ENCODE peak calls at places on chromosomes 11 and 22, in ten cellular contexts. E, K, W, R, O, J, H, Q, S and Z are unnamed samples.

GRCh38 chr11:85718991-85719807 is 33.2 kb upstream of the CCDC89 start:
- DNase-seq in E (peak; percentile 54), K (no peak), W (peak; percentile 99), R (no peak), O (peak; percentile 85), J (peak; percentile 91), H (peak; percentile 65), Q (no peak), S (no peak), Z (no peak)

GRCh38 chr11:116300252-116300651 is 472.5 kb downstream of the BUD13 start:
- DNase-seq in E (no peak), K (no peak), W (no peak), R (no peak), O (no peak), J (no peak), H (no peak), Q (no peak), S (no peak), Z (no peak)

GRCh38 chr11:128581908-128582307 is 5.5 kb downstream of the ETS1 start:
- DNase-seq in E (no peak), K (no peak), W (no peak), R (no peak), O (no peak), J (no peak), H (no peak), Q (no peak), S (no peak), Z (no peak)

GRCh38 chr22:40410272-40410671 is 39.9 kb downstream of the SGSM3 start:
- DNase-seq in E (no peak), K (no peak), W (no peak), R (no peak), O (no peak), J (no peak), H (no peak), Q (no peak), S (no peak), Z (peak; percentile 81)

GRCh38 chr22:48366591-48366990 is 1461.1 kb downstream of the BRD1 start:
- DNase-seq in E (no peak), K (peak; percentile 3), W (no peak), R (no peak), O (peak; percentile 50), J (no peak), H (no peak), Q (no peak), S (no peak), Z (peak; percentile 64)

GRCh38 chr22:30230787-30231461 is 15.6 kb downstream of the LIF start:
- DNase-seq in E (no peak), K (no peak), W (no peak), R (no peak), O (no peak), J (no peak), H (no peak), Q (no peak), S (no peak), Z (no peak)

GRCh38 chr22:27406389-27406861 is 395.1 kb downstream of the MN1 start:
- DNase-seq in E (no peak), K (no peak), W (no peak), R (no peak), O (no peak), J (no peak), H (no peak), Q (no peak), S (no peak), Z (no peak)

GRCh38 chr11:67489860-67490726 is 7.3 kb downstream of the AIP start:
- DNase-seq in E (no peak), K (no peak), W (no peak), R (no peak), O (peak; percentile 68), J (no peak), H (no peak), Q (no peak), S (peak; percentile 51), Z (no peak)

GRCh38 chr11:57648791-57649735 is 649 bp downstream of the YPEL4 start:
- DNase-seq in E (no peak), K (no peak), W (no peak), R (no peak), O (no peak), J (peak; percentile 38), H (peak; percentile 74), Q (no peak), S (no peak), Z (no peak)

GRCh38 chr11:123562166-123562565 is 92.3 kb downstream of the SCN3B start:
- DNase-seq in E (peak; percentile 40), K (no peak), W (no peak), R (no peak), O (no peak), J (no peak), H (no peak), Q (no peak), S (no peak), Z (no peak)

GRCh38 chr11:92332986-92333385 is 108.4 kb downstream of the FAT3 start:
- DNase-seq in E (no peak), K (no peak), W (peak; percentile 31), R (no peak), O (no peak), J (peak; percentile 7), H (no peak), Q (no peak), S (no peak), Z (no peak)

GRCh38 chr11:118998822-118999221 is 884 bp downstream of the CENATAC start:
- DNase-seq in E (no peak), K (no peak), W (peak; percentile 81), R (no peak), O (no peak), J (peak; percentile 63), H (no peak), Q (no peak), S (peak; percentile 87), Z (no peak)

GRCh38 chr11:67665537-67666302 is 8.7 kb downstream of the ALDH3B2 start:
- DNase-seq in E (peak; percentile 48), K (peak; percentile 59), W (no peak), R (peak; percentile 33), O (peak; percentile 82), J (no peak), H (no peak), Q (no peak), S (peak; percentile 74), Z (no peak)

GRCh38 chr22:26845016-26845728 is 187.8 kb downstream of the MIAT start:
- DNase-seq in E (no peak), K (no peak), W (no peak), R (no peak), O (peak; percentile 66), J (peak; percentile 17), H (no peak), Q (no peak), S (no peak), Z (no peak)

GRCh38 chr22:24339452-24339747 is 68.8 kb downstream of the SPECC1L start:
- DNase-seq in E (no peak), K (no peak), W (no peak), R (no peak), O (no peak), J (no peak), H (no peak), Q (no peak), S (no peak), Z (no peak)

GRCh38 chr11:95089620-95090542 is at the start of gene ENDOD1:
- DNase-seq in E (peak; percentile 84), K (peak; percentile 88), W (peak; percentile 72), R (peak; percentile 93), O (peak; percentile 96), J (peak; percentile 87), H (peak; percentile 88), Q (peak; percentile 91), S (peak; percentile 89), Z (peak; percentile 91)
- TF ChIP-seq CTCF in E (peak; percentile 15), K (no peak), W (peak; percentile 27), R (no peak), O (no peak), J (peak; percentile 6), H (peak; percentile 26), Q (no peak), S (peak; percentile 40), Z (peak; percentile 25)

GRCh38 chr22:46501701-46502100 is 35.7 kb downstream of the CELSR1 start:
- DNase-seq in E (no peak), K (no peak), W (peak; percentile 67), R (no peak), O (no peak), J (peak; percentile 77), H (no peak), Q (no peak), S (no peak), Z (no peak)

GRCh38 chr22:46502776-46503175 is 34.6 kb downstream of the CELSR1 start:
- DNase-seq in E (no peak), K (no peak), W (no peak), R (no peak), O (no peak), J (no peak), H (no peak), Q (no peak), S (no peak), Z (no peak)

GRCh38 chr22:46499798-46500174 is 37.6 kb downstream of the CELSR1 start:
- DNase-seq in E (no peak), K (no peak), W (no peak), R (no peak), O (no peak), J (no peak), H (no peak), Q (no peak), S (no peak), Z (no peak)

GRCh38 chr22:46502346-46502745 is 35.1 kb downstream of the CELSR1 start:
- DNase-seq in E (no peak), K (no peak), W (no peak), R (no peak), O (no peak), J (no peak), H (no peak), Q (no peak), S (no peak), Z (no peak)

GRCh38 chr22:46500201-46500600 is 37.2 kb downstream of the CELSR1 start:
- DNase-seq in E (no peak), K (no peak), W (no peak), R (no peak), O (no peak), J (no peak), H (no peak), Q (no peak), S (no peak), Z (no peak)
- TF ChIP-seq CTCF in E (no peak), K (no peak), W (no peak), R (no peak), O (no peak), J (no peak), H (no peak), Q (no peak), S (no peak), Z (no peak)

DNA sequence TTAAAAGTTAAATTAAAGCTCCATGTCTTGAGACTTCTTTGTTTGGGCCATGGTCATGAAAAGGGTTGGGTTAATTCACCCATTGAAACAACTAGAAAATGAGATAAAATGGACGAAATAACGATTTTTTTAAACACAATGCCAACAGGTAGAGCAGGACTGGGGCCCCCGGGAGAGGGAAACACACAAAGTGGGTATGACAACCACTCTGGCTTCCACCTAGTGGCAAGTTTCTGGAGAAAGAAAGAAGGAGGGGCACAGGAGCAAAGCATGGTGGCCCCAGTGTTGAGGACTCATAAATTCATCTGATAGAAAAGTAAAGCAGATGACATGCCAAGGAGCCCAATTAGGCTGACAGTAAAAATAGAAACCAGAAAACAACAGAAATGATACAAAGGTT is 68.4 kb downstream of the MYEOV start:
- DNase-seq in E (no peak), K (no peak), W (no peak), R (no peak), O (peak; percentile 53), J (no peak), H (no peak), Q (no peak), S (no peak), Z (no peak)
- TF ChIP-seq CTCF in E (no peak), K (no peak), W (no peak), R (no peak), O (no peak), J (no peak), H (no peak), Q (no peak), S (no peak), Z (no peak)

GRCh38 chr11:1814691-1815090 is 20.1 kb upstream of the SYT8 start:
- DNase-seq in E (no peak), K (no peak), W (no peak), R (no peak), O (peak; percentile 72), J (no peak), H (no peak), Q (no peak), S (no peak), Z (no peak)
- TF ChIP-seq CTCF in E (no peak), K (no peak), W (no peak), R (no peak), O (no peak), J (no peak), H (no peak), Q (no peak), S (no peak), Z (no peak)